ENCODE peak calls at places on chromosome 1, in four cellular contexts. D, M, T and N are unnamed samples.

GRCh38 chr1:87197156-87197555 is 131.5 kb upstream of the LMO4 start:
- DNase-seq in D (no peak), T (no peak), M (peak), N (no peak)

GRCh38 chr1:220294754-220295419 is 22.6 kb upstream of the RAB3GAP2 start:
- DNase-seq in T (no peak), M (no peak), D (no peak), N (no peak)

GRCh38 chr1:78045850-78046778 is at the start of gene GIPC2:
- DNase-seq in T (no peak), M (peak), D (no peak), N (peak)

GRCh38 chr1:61748566-61748965 is 6.3 kb downstream of the PATJ start:
- DNase-seq in M (no peak), D (no peak), T (no peak), N (no peak)

GRCh38 chr1:176102700-176103244 is 104.3 kb downstream of the COP1 start:
- DNase-seq in D (no peak), T (no peak), M (no peak), N (no peak)

GRCh38 chr1:90106271-90106670 is 111.4 kb downstream of the ZNF326 start:
- DNase-seq in D (no peak), M (no peak), T (no peak), N (no peak)

GRCh38 chr1:61585714-61586113 is 139.2 kb downstream of the TM2D1 start:
- DNase-seq in M (no peak), T (no peak), D (no peak), N (no peak)

GRCh38 chr1:180251526-180252305 is 21.7 kb downstream of the LHX4 start:
- DNase-seq in M (no peak), D (no peak), T (no peak), N (no peak)

GRCh38 chr1:213541641-213542040 is 446.1 kb upstream of the PROX1 start:
- DNase-seq in M (no peak), D (no peak), T (no peak), N (no peak)

GRCh38 chr1:175862418-175862817 is 119.0 kb upstream of the TNR start:
- DNase-seq in M (no peak), D (no peak), T (no peak), N (no peak)

GRCh38 chr1:208036177-208036808 is 125.4 kb upstream of the CD34 start:
- DNase-seq in D (no peak), M (peak), T (no peak), N (no peak)

GRCh38 chr1:213383465-213383864 is 332.4 kb downstream of the RPS6KC1 start:
- DNase-seq in D (no peak), M (no peak), T (no peak), N (no peak)

GRCh38 chr1:84996846-84997666 is at the start of gene MCOLN2:
- DNase-seq in M (peak), D (no peak), T (no peak), N (no peak)

GRCh38 chr1:215970406-215970805 is 403.3 kb downstream of the KCTD3 start:
- DNase-seq in T (no peak), D (no peak), M (peak), N (no peak)